ENCODE peak calls at places on chromosomes 4 and X, in eight cellular contexts. One of them, this sample, is unnamed.

GRCh38 chr4:53852343-53852742 is 212.1 kb downstream of the CHIC2 start:
- DNase-seq in H9: no peak
- DNase-seq in B cell: no peak
- DNase-seq in activated T-cell treated with anti-CD3 and anti-CD28 coated beads, Interleukin-2, amount 50 U/mL, for 72 hours: no peak
- DNase-seq in kidney glomerular epithelial cell: no peak
- DNase-seq in hippocampal formation: no peak
- DNase-seq in NAMALWA: no peak
- DNase-seq in smooth muscle cell of the brain vasculature: peak
- DNase-seq in this sample: no peak

GRCh38 chr4:10635096-10635495 is 49.5 kb downstream of the CLNK start:
- DNase-seq in H9: no peak
- DNase-seq in B cell: no peak
- DNase-seq in activated T-cell treated with anti-CD3 and anti-CD28 coated beads, Interleukin-2, amount 50 U/mL, for 72 hours: no peak
- DNase-seq in kidney glomerular epithelial cell: no peak
- DNase-seq in hippocampal formation: no peak
- DNase-seq in NAMALWA: no peak
- DNase-seq in smooth muscle cell of the brain vasculature: no peak
- DNase-seq in this sample: no peak

GRCh38 chr4:94828882-94829281 is 71.1 kb downstream of the BMPR1B start:
- DNase-seq in H9: no peak
- DNase-seq in B cell: no peak
- DNase-seq in activated T-cell treated with anti-CD3 and anti-CD28 coated beads, Interleukin-2, amount 50 U/mL, for 72 hours: no peak
- DNase-seq in kidney glomerular epithelial cell: no peak
- DNase-seq in hippocampal formation: no peak
- DNase-seq in NAMALWA: no peak
- DNase-seq in smooth muscle cell of the brain vasculature: no peak
- DNase-seq in this sample: no peak

GRCh38 chr4:165369522-165369921 is 9.3 kb upstream of the CPE start:
- DNase-seq in H9: no peak
- DNase-seq in B cell: no peak
- DNase-seq in activated T-cell treated with anti-CD3 and anti-CD28 coated beads, Interleukin-2, amount 50 U/mL, for 72 hours: no peak
- DNase-seq in kidney glomerular epithelial cell: no peak
- DNase-seq in hippocampal formation: no peak
- DNase-seq in NAMALWA: no peak
- DNase-seq in smooth muscle cell of the brain vasculature: no peak
- DNase-seq in this sample: no peak

GRCh38 chr4:125719987-125720386 is 405.2 kb downstream of the FAT4 start:
- DNase-seq in H9: no peak
- DNase-seq in B cell: no peak
- DNase-seq in activated T-cell treated with anti-CD3 and anti-CD28 coated beads, Interleukin-2, amount 50 U/mL, for 72 hours: no peak
- DNase-seq in kidney glomerular epithelial cell: peak
- DNase-seq in hippocampal formation: no peak
- DNase-seq in NAMALWA: no peak
- DNase-seq in smooth muscle cell of the brain vasculature: no peak
- DNase-seq in this sample: no peak

GRCh38 chr4:107896651-107897050 is 34.7 kb upstream of the CYP2U1 start:
- DNase-seq in H9: no peak
- DNase-seq in B cell: no peak
- DNase-seq in activated T-cell treated with anti-CD3 and anti-CD28 coated beads, Interleukin-2, amount 50 U/mL, for 72 hours: no peak
- DNase-seq in kidney glomerular epithelial cell: no peak
- DNase-seq in hippocampal formation: no peak
- DNase-seq in NAMALWA: no peak
- DNase-seq in smooth muscle cell of the brain vasculature: no peak
- DNase-seq in this sample: no peak

GRCh38 chr4:27217261-27217769 is 356.7 kb downstream of the STIM2 start:
- DNase-seq in H9: no peak
- DNase-seq in B cell: no peak
- DNase-seq in activated T-cell treated with anti-CD3 and anti-CD28 coated beads, Interleukin-2, amount 50 U/mL, for 72 hours: no peak
- DNase-seq in kidney glomerular epithelial cell: no peak
- DNase-seq in hippocampal formation: no peak
- DNase-seq in NAMALWA: no peak
- DNase-seq in smooth muscle cell of the brain vasculature: no peak
- DNase-seq in this sample: no peak

GRCh38 chr4:87525636-87526035 is 3.5 kb downstream of the SPARCL1 start:
- DNase-seq in H9: no peak
- DNase-seq in B cell: no peak
- DNase-seq in activated T-cell treated with anti-CD3 and anti-CD28 coated beads, Interleukin-2, amount 50 U/mL, for 72 hours: no peak
- DNase-seq in kidney glomerular epithelial cell: no peak
- DNase-seq in hippocampal formation: peak
- DNase-seq in NAMALWA: no peak
- DNase-seq in smooth muscle cell of the brain vasculature: no peak
- DNase-seq in this sample: no peak

GRCh38 chr4:166501941-166502382 is 628.9 kb downstream of the TLL1 start:
- DNase-seq in H9: peak
- DNase-seq in B cell: no peak
- DNase-seq in activated T-cell treated with anti-CD3 and anti-CD28 coated beads, Interleukin-2, amount 50 U/mL, for 72 hours: no peak
- DNase-seq in kidney glomerular epithelial cell: no peak
- DNase-seq in hippocampal formation: no peak
- DNase-seq in NAMALWA: peak
- DNase-seq in smooth muscle cell of the brain vasculature: no peak
- DNase-seq in this sample: no peak

GRCh38 chr4:168877779-168878491 is 132.1 kb downstream of the CBR4 start:
- DNase-seq in H9: peak
- DNase-seq in B cell: peak
- DNase-seq in activated T-cell treated with anti-CD3 and anti-CD28 coated beads, Interleukin-2, amount 50 U/mL, for 72 hours: peak
- DNase-seq in kidney glomerular epithelial cell: no peak
- DNase-seq in hippocampal formation: no peak
- DNase-seq in NAMALWA: no peak
- DNase-seq in smooth muscle cell of the brain vasculature: no peak
- DNase-seq in this sample: peak

GRCh38 chr4:25128671-25129070 is 31.6 kb downstream of the SEPSECS start:
- DNase-seq in H9: no peak
- DNase-seq in B cell: no peak
- DNase-seq in activated T-cell treated with anti-CD3 and anti-CD28 coated beads, Interleukin-2, amount 50 U/mL, for 72 hours: no peak
- DNase-seq in kidney glomerular epithelial cell: peak
- DNase-seq in hippocampal formation: no peak
- DNase-seq in NAMALWA: no peak
- DNase-seq in smooth muscle cell of the brain vasculature: no peak
- DNase-seq in this sample: no peak

GRCh38 chrX:36898301-36898700 is 109.9 kb upstream of the FAM47C start:
- DNase-seq in H9: no peak
- DNase-seq in B cell: no peak
- DNase-seq in activated T-cell treated with anti-CD3 and anti-CD28 coated beads, Interleukin-2, amount 50 U/mL, for 72 hours: no peak
- DNase-seq in kidney glomerular epithelial cell: no peak
- DNase-seq in hippocampal formation: no peak
- DNase-seq in NAMALWA: peak
- DNase-seq in smooth muscle cell of the brain vasculature: no peak
- DNase-seq in this sample: no peak

GRCh38 chrX:8743126-8743732 is 11.3 kb upstream of the ANOS1 start:
- DNase-seq in H9: peak
- DNase-seq in B cell: peak
- DNase-seq in activated T-cell treated with anti-CD3 and anti-CD28 coated beads, Interleukin-2, amount 50 U/mL, for 72 hours: peak
- DNase-seq in kidney glomerular epithelial cell: peak
- DNase-seq in hippocampal formation: no peak
- DNase-seq in NAMALWA: peak
- DNase-seq in smooth muscle cell of the brain vasculature: no peak
- DNase-seq in this sample: peak

GRCh38 chrX:107825698-107826285 is at the start of gene MID2:
- DNase-seq in H9: peak
- DNase-seq in B cell: peak
- DNase-seq in activated T-cell treated with anti-CD3 and anti-CD28 coated beads, Interleukin-2, amount 50 U/mL, for 72 hours: peak
- DNase-seq in kidney glomerular epithelial cell: no peak
- DNase-seq in hippocampal formation: no peak
- DNase-seq in NAMALWA: no peak
- DNase-seq in smooth muscle cell of the brain vasculature: no peak
- DNase-seq in this sample: no peak

This sample was measured in DND-41.